ENCODE peak calls at places on chromosomes 12 and 14, in four cellular contexts. U, N, W and T are unnamed samples.

GRCh38 chr12:101859664-101860607 is 17.4 kb upstream of the DRAM1 start:
- DNase-seq in N (no peak), W (no peak), U (no peak), T (no peak)

GRCh38 chr14:60184597-60185555 is 19.7 kb upstream of the DHRS7 start:
- DNase-seq in N (no peak), U (no peak), W (no peak), T (no peak)

GRCh38 chr12:104504151-104504550 is 47.4 kb downstream of the CHST11 start:
- DNase-seq in W (no peak), U (no peak), N (no peak), T (no peak)

GRCh38 chr14:70909788-70910614 is 2.7 kb downstream of the PCNX1 start:
- DNase-seq in U (no peak), W (no peak), N (no peak), T (no peak)

GRCh38 chr12:6278439-6279255 is 31.8 kb upstream of the PLEKHG6 start:
- DNase-seq in U (no peak), W (peak), N (peak), T (no peak)

GRCh38 chr12:6241495-6241894 is 41.3 kb downstream of the CD9 start:
- DNase-seq in N (peak), W (no peak), U (no peak), T (no peak)

GRCh38 chr14:104865631-104866441 is 768 bp downstream of the CEP170B start:
- DNase-seq in N (peak), W (peak), U (peak), T (no peak)

GRCh38 chr14:90263748-90264449 is 7.5 kb downstream of the PSMC1 start:
- DNase-seq in N (no peak), W (no peak), U (no peak), T (no peak)

GRCh38 chr14:76812093-76812421 is 625 bp downstream of the ANGEL1 start:
- DNase-seq in N (no peak), U (no peak), W (no peak), T (no peak)

GRCh38 chr12:65464930-65465329 is 186.4 kb downstream of the MSRB3 start:
- DNase-seq in W (peak), U (no peak), N (no peak), T (peak)

GRCh38 chr12:104049278-104050257 is at the start of gene GLT8D2:
- DNase-seq in W (peak), U (no peak), N (peak), T (no peak)

GRCh38 chr14:61568572-61569011 is 126.7 kb upstream of the HIF1A start:
- DNase-seq in U (no peak), W (no peak), N (peak), T (no peak)

GRCh38 chr14:50874842-50875241 is 3.0 kb downstream of the ABHD12B start:
- DNase-seq in U (peak), N (no peak), W (no peak), T (no peak)

GRCh38 chr12:116630762-116631161 is 71.6 kb downstream of the MAP1LC3B2 start:
- DNase-seq in N (no peak), W (no peak), U (no peak), T (no peak)

GRCh38 chr14:96626121-96626768 is 124.1 kb downstream of the PAPOLA start:
- DNase-seq in U (no peak), W (no peak), N (no peak), T (no peak)

GRCh38 chr14:37584211-37585100 is 10.6 kb downstream of the FOXA1 start:
- DNase-seq in W (no peak), U (no peak), N (no peak), T (no peak)

GRCh38 chr12:102948941-102949352 is 8.5 kb upstream of the ASCL1 start:
- DNase-seq in N (peak), U (peak), W (no peak), T (no peak)

GRCh38 chr12:8466171-8466692 is 10.5 kb downstream of the CLEC6A start:
- DNase-seq in W (no peak), U (no peak), N (no peak), T (no peak)

GRCh38 chr14:97315790-97316189 is 518.6 kb downstream of the VRK1 start:
- DNase-seq in W (no peak), U (no peak), N (no peak), T (no peak)

GRCh38 chr12:122190842-122191668 is 8.1 kb downstream of the LRRC43 start:
- DNase-seq in U (peak), N (peak), W (peak), T (no peak)

GRCh38 chr12:43325786-43326185 is 226.2 kb downstream of the ADAMTS20 start:
- DNase-seq in U (no peak), W (no peak), N (no peak), T (no peak)

GRCh38 chr12:6200266-6201198 is at the start of gene CD9:
- DNase-seq in N (peak), U (peak), W (peak), T (no peak)

GRCh38 chr14:22002860-22003284 is 329.3 kb upstream of the OR4E1 start:
- DNase-seq in N (peak), W (no peak), U (no peak), T (no peak)

GRCh38 chr12:38664661-38665269 is 240.6 kb downstream of the CPNE8 start:
- DNase-seq in N (peak), U (no peak), W (no peak), T (no peak)

GRCh38 chr12:130133851-130134562 is 28.3 kb upstream of the FZD10 start:
- DNase-seq in W (no peak), N (no peak), U (no peak), T (no peak)

GRCh38 chr14:56751471-56751870 is 58.8 kb downstream of the OTX2 start:
- DNase-seq in W (no peak), N (peak), U (no peak), T (no peak)

GRCh38 chr12:52691076-52691764 is 11.0 kb upstream of the KRT1 start:
- DNase-seq in N (peak), W (no peak), U (peak), T (no peak)

GRCh38 chr14:59870277-59871165 is at the start of gene RTN1:
- DNase-seq in U (peak), N (peak), W (peak), T (no peak)

GRCh38 chr12:128726866-128727265 is 96.9 kb downstream of the SLC15A4 start:
- DNase-seq in W (no peak), N (no peak), U (no peak), T (no peak)

GRCh38 chr12:71865166-71865713 is 25.7 kb downstream of the TBC1D15 start:
- DNase-seq in N (peak), W (peak), U (no peak), T (peak)